ENCODE peak calls at places on chromosomes 16 and 17, in six cellular contexts. W is psoas muscle; A is CD8-positive, alpha-beta T cell; N is heart right ventricle; Q is H7; G is pancreas. B is an unnamed sample.
A peak's percentile ranks its signal among the peaks of the same experiment; 100 is the strongest.

GRCh38 chr17:17070931-17071330 is 28.7 kb downstream of the MPRIP start:
- DNase-seq in W (no peak), A (no peak), N (no peak), Q (no peak), G (no peak), B (no peak)

GRCh38 chr17:9488556-9488955 is 87.1 kb downstream of the STX8 start:
- DNase-seq in W (no peak), A (no peak), N (no peak), Q (no peak), G (no peak), B (no peak)

GRCh38 chr16:79664407-79664806 is 63.9 kb upstream of the MAF start:
- DNase-seq in W (no peak), A (no peak), N (no peak), Q (no peak), G (no peak), B (no peak)

GRCh38 chr16:65032397-65032796 is 89.5 kb downstream of the CDH11 start:
- DNase-seq in W (no peak), A (no peak), N (no peak), Q (no peak), G (no peak), B (no peak)

GRCh38 chr17:17546399-17547185 is 44.9 kb downstream of the PEMT start:
- DNase-seq in W (peak; percentile 2), A (no peak), N (peak; percentile 17), Q (no peak), G (no peak), B (no peak)

GRCh38 chr16:14409563-14409962 is 220.5 kb downstream of the PARN start:
- DNase-seq in W (peak; percentile 55), A (no peak), N (no peak), Q (no peak), G (no peak), B (peak; percentile 30)

GRCh38 chr17:31484821-31485220 is 93.3 kb downstream of the RAB11FIP4 start:
- DNase-seq in W (no peak), A (no peak), N (no peak), Q (no peak), G (no peak), B (no peak)

GRCh38 chr16:24833352-24833751 is 12.4 kb upstream of the SLC5A11 start:
- DNase-seq in W (no peak), A (no peak), N (no peak), Q (no peak), G (no peak), B (no peak)

GRCh38 chr16:66189951-66190350 is 176.5 kb upstream of the CDH5 start:
- DNase-seq in W (no peak), A (no peak), N (no peak), Q (no peak), G (no peak), B (no peak)

GRCh38 chr17:74547736-74548135 is 1.8 kb upstream of the CD300C start:
- DNase-seq in W (no peak), A (no peak), N (no peak), Q (no peak), G (no peak), B (no peak)

GRCh38 chr16:17159616-17160015 is 311.1 kb downstream of the XYLT1 start:
- DNase-seq in W (no peak), A (no peak), N (no peak), Q (peak; percentile 24), G (no peak), B (no peak)

GRCh38 chr17:66459811-66460270 is 157.4 kb downstream of the PRKCA start:
- DNase-seq in W (peak; percentile 40), A (no peak), N (no peak), Q (no peak), G (no peak), B (peak; percentile 85)

GRCh38 chr16:89860747-89861304 is 12.6 kb upstream of the TCF25 start:
- DNase-seq in W (peak; percentile 57), A (peak; percentile 61), N (peak; percentile 71), Q (peak; percentile 100), G (peak; percentile 79), B (peak; percentile 32)

GRCh38 chr17:9233761-9234160 is 212.5 kb downstream of the NTN1 start:
- DNase-seq in W (peak; percentile 9), A (no peak), N (no peak), Q (peak; percentile 37), G (no peak), B (no peak)

GRCh38 chr17:43366809-43367587 is 31.8 kb upstream of the ARL4D start:
- DNase-seq in W (peak; percentile 20), A (no peak), N (no peak), Q (peak; percentile 16), G (no peak), B (no peak)

GRCh38 chr16:55053071-55053415 is 122.4 kb downstream of the IRX5 start:
- DNase-seq in W (no peak), A (no peak), N (no peak), Q (no peak), G (no peak), B (no peak)
- H3K36me3 ChIP-seq in W (no peaks in the 10 kb centered on the region), A (no peaks in the 10 kb centered on the region), N (no peaks in the 10 kb centered on the region), Q (no peaks in the 10 kb centered on the region), G (no peaks in the 10 kb centered on the region), B (no peaks in the 10 kb centered on the region)

GRCh38 chr17:50195196-50195865 is 6.1 kb downstream of the COL1A1 start:
- DNase-seq in W (no peak), A (no peak), N (no peak), Q (no peak), G (no peak), B (no peak)
- H3K4me3 ChIP-seq in W (no peak overlapping the region), A (no peak overlapping the region), N (no peak overlapping the region), Q (no peak overlapping the region), G (no peak overlapping the region), B (no peak overlapping the region)

GRCh38 chr17:73088561-73088960 is 3.9 kb downstream of the SLC39A11 start:
- DNase-seq in W (no peak), A (no peak), N (no peak), Q (no peak), G (no peak), B (no peak)
- H3K36me3 ChIP-seq in W (no peaks in the 10 kb centered on the region), A (peaks cover 8% of the 10 kb centered on the region), N (peaks cover 14% of the 10 kb centered on the region), Q (no peaks in the 10 kb centered on the region), G (no peaks in the 10 kb centered on the region), B (no peaks in the 10 kb centered on the region)

GRCh38 chr17:7912927-7913524 is 3.1 kb downstream of the RNF227 start:
- DNase-seq in W (no peak), A (no peak), N (no peak), Q (peak; percentile 82), G (no peak), B (peak; percentile 73)

GRCh38 chr17:7914771-7915610 is 1.1 kb downstream of the RNF227 start:
- DNase-seq in W (no peak), A (no peak), N (no peak), Q (no peak), G (peak; percentile 57), B (no peak)

GRCh38 chr17:7915611-7916382 is at the start of gene RNF227:
- DNase-seq in W (peak; percentile 88), A (peak; percentile 52), N (peak; percentile 91), Q (peak; percentile 95), G (peak; percentile 90), B (peak; percentile 77)

GRCh38 chr17:7916383-7916677 is 241 bp upstream of the RNF227 start:
- DNase-seq in W (no peak), A (no peak), N (no peak), Q (no peak), G (no peak), B (no peak)

DNA sequence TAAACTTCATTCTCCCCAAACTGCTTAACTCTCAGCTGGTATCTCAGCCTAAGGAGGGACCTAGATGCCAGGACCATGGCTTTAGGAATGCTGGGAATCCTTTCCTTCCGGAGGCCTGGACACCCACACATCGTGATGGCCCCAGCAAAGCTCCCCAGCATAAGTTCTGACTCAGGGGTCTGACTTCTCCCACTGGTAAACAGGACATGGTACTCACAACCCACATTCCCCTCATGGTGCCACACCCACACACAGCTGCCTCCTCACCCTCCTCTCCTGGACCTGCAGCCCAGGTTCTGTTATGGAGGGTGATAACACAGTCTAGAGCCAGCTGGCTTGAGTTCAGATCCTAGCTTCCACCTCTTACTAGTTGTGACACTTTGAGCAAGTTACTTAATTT is 710 bp upstream of the RNF227 start:
- DNase-seq in W (no peak), A (no peak), N (no peak), Q (no peak), G (no peak), B (no peak)
- H3K4me3 ChIP-seq in W (peak overlapping the region; percentile 87), A (peak overlapping the region; percentile 79), N (peak overlapping the region; percentile 61), Q (no peak overlapping the region), G (no peak overlapping the region), B (no peak overlapping the region)

GRCh38 chr17:45241315-45242011 is 19.8 kb downstream of the FMNL1 start:
- DNase-seq in W (no peak), A (no peak), N (no peak), Q (peak; percentile 97), G (peak; percentile 45), B (no peak)
- H3K36me3 ChIP-seq in W (no peaks in the 10 kb centered on the region), A (peaks cover 83% of the 10 kb centered on the region), N (no peaks in the 10 kb centered on the region), Q (no peaks in the 10 kb centered on the region), G (no peaks in the 10 kb centered on the region), B (no peaks in the 10 kb centered on the region)

DNA sequence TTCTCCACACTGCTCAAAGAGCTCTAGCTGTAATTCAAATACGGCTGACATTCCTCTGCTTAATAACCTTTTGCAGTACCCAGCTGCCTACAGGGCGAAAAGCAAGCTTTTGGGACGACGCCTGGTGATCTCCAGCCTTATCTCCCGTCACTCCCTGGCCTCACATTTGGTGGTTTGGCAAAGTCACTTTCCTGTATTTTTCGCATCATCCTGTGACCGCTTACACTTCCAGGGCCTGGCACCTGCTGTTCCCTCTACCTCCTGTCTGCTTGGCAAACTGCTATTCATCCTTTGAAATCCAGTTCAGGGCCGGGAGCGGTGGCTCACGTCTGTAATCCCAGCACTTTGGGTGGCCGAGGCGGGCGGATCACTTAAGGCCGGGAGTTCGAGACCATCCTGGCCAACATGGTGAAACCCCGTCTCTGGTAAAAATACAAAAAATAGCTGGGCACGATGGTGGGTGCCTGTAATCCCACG is 2.7 kb upstream of the BHLHA9 start:
- DNase-seq in W (no peak), A (no peak), N (no peak), Q (peak; percentile 49), G (no peak), B (no peak)
- H3K4me3 ChIP-seq in W (peak overlapping the region; percentile 80), A (peak overlapping the region; percentile 48), N (peak overlapping the region; percentile 73), Q (peak overlapping the region; percentile 73), G (peak overlapping the region; percentile 53), B (peak overlapping the region; percentile 67)